ENCODE peak calls at places on chromosomes 1 and 21, in four cellular contexts. One of them, this sample, is unnamed.

GRCh38 chr1:226974544-226975258 is 34.6 kb downstream of the COQ8A start:
- DNase-seq in GM12878: no peak
- DNase-seq in K562: no peak
- DNase-seq in HL-60: no peak
- DNase-seq in this sample: no peak

GRCh38 chr1:94522304-94522703 is 19.3 kb downstream of the F3 start:
- DNase-seq in HL-60: peak; percentile 53
- DNase-seq in K562: no peak
- DNase-seq in GM12878: no peak
- DNase-seq in this sample: no peak

GRCh38 chr1:165858364-165858823 is 31.0 kb downstream of the UCK2 start:
- DNase-seq in HL-60: no peak
- DNase-seq in GM12878: no peak
- DNase-seq in K562: no peak
- DNase-seq in this sample: no peak

GRCh38 chr1:11799896-11800295 is 5.9 kb downstream of the MTHFR start:
- DNase-seq in HL-60: no peak
- DNase-seq in K562: no peak
- DNase-seq in GM12878: no peak
- DNase-seq in this sample: no peak

GRCh38 chr1:160400284-160400645 is at the start of gene VANGL2:
- DNase-seq in HL-60: no peak
- DNase-seq in K562: peak; percentile 95
- DNase-seq in GM12878: no peak
- DNase-seq in this sample: peak; percentile 72

GRCh38 chr1:42420911-42421585 is 34.8 kb downstream of the ZMYND12 start:
- DNase-seq in HL-60: no peak
- DNase-seq in GM12878: no peak
- DNase-seq in K562: no peak
- DNase-seq in this sample: no peak

GRCh38 chr1:15703562-15703961 is 19.4 kb downstream of the PLEKHM2 start:
- DNase-seq in HL-60: no peak
- DNase-seq in GM12878: no peak
- DNase-seq in K562: no peak
- DNase-seq in this sample: no peak

GRCh38 chr21:31354604-31355443 is 10.8 kb upstream of the TIAM1 start:
- DNase-seq in GM12878: peak; percentile 51
- DNase-seq in HL-60: no peak
- DNase-seq in K562: no peak
- DNase-seq in this sample: no peak

GRCh38 chr1:7171168-7171567 is 385.9 kb downstream of the CAMTA1 start:
- DNase-seq in GM12878: no peak
- DNase-seq in K562: no peak
- DNase-seq in HL-60: no peak
- DNase-seq in this sample: no peak

GRCh38 chr1:156373546-156373945 is 4.5 kb downstream of the RHBG start:
- DNase-seq in GM12878: no peak
- DNase-seq in K562: no peak
- DNase-seq in HL-60: no peak
- DNase-seq in this sample: no peak

GRCh38 chr1:234667891-234668576 is 58.1 kb upstream of the IRF2BP2 start:
- DNase-seq in GM12878: no peak
- DNase-seq in HL-60: no peak
- DNase-seq in K562: no peak
- DNase-seq in this sample: no peak

GRCh38 chr1:7558041-7558461 is 213.0 kb upstream of the VAMP3 start:
- DNase-seq in HL-60: no peak
- DNase-seq in GM12878: no peak
- DNase-seq in K562: no peak
- DNase-seq in this sample: no peak

GRCh38 chr1:7526196-7526866 is 244.8 kb upstream of the VAMP3 start:
- DNase-seq in K562: no peak
- DNase-seq in HL-60: no peak
- DNase-seq in GM12878: no peak
- DNase-seq in this sample: no peak

GRCh38 chr1:201713093-201713810 is 115.7 kb upstream of the IPO9 start:
- DNase-seq in HL-60: peak; percentile 21
- DNase-seq in GM12878: no peak
- DNase-seq in K562: no peak
- DNase-seq in this sample: no peak

GRCh38 chr1:155646307-155646706 is 36.3 kb downstream of the MSTO1 start:
- DNase-seq in HL-60: peak; percentile 74
- DNase-seq in GM12878: no peak
- DNase-seq in K562: no peak
- DNase-seq in this sample: no peak

GRCh38 chr1:6912507-6912906 is 127.3 kb downstream of the CAMTA1 start:
- DNase-seq in K562: peak; percentile 80
- DNase-seq in HL-60: no peak
- DNase-seq in GM12878: no peak
- DNase-seq in this sample: no peak

GRCh38 chr1:164768045-164768402 is 209.0 kb downstream of the PBX1 start:
- DNase-seq in GM12878: no peak
- DNase-seq in K562: no peak
- DNase-seq in HL-60: no peak
- DNase-seq in this sample: no peak

GRCh38 chr1:155175927-155176371 is 2.3 kb downstream of the TRIM46 start:
- DNase-seq in GM12878: no peak
- DNase-seq in K562: no peak
- DNase-seq in HL-60: peak; percentile 71
- DNase-seq in this sample: no peak

GRCh38 chr1:245356891-245357585 is 202.3 kb downstream of the KIF26B start:
- DNase-seq in HL-60: no peak
- DNase-seq in K562: no peak
- DNase-seq in GM12878: no peak
- DNase-seq in this sample: no peak

GRCh38 chr1:7469255-7469938 is 301.7 kb upstream of the VAMP3 start:
- DNase-seq in K562: no peak
- DNase-seq in HL-60: no peak
- DNase-seq in GM12878: no peak
- DNase-seq in this sample: no peak

GRCh38 chr1:31587720-31588423 is 11.6 kb downstream of the TINAGL1 start:
- DNase-seq in GM12878: no peak
- DNase-seq in HL-60: peak; percentile 40
- DNase-seq in K562: peak; percentile 67
- DNase-seq in this sample: peak; percentile 78

GRCh38 chr1:42736152-42736551 is 3.9 kb downstream of the CLDN19 start:
- DNase-seq in GM12878: no peak
- DNase-seq in HL-60: peak; percentile 16
- DNase-seq in K562: peak; percentile 81
- DNase-seq in this sample: no peak

GRCh38 chr1:144101397-144102050 is 129.7 kb upstream of the FAM72C start:
- DNase-seq in GM12878: no peak
- DNase-seq in HL-60: peak; percentile 1
- DNase-seq in K562: no peak
- DNase-seq in this sample: peak; percentile 2

GRCh38 chr21:35201288-35201687 is 152.2 kb upstream of the RUNX1 start:
- DNase-seq in K562: no peak
- DNase-seq in GM12878: no peak
- DNase-seq in HL-60: peak; percentile 34
- DNase-seq in this sample: no peak

GRCh38 chr1:188269956-188270355 is 1441.2 kb downstream of the PLA2G4A start:
- DNase-seq in GM12878: no peak
- DNase-seq in HL-60: no peak
- DNase-seq in K562: no peak
- DNase-seq in this sample: no peak

GRCh38 chr1:11856698-11857097 is 2.0 kb downstream of the NPPB start:
- DNase-seq in HL-60: no peak
- DNase-seq in K562: no peak
- DNase-seq in GM12878: no peak
- DNase-seq in this sample: no peak

GRCh38 chr1:155016231-155016831 is 13.7 kb downstream of the ZBTB7B start:
- DNase-seq in HL-60: no peak
- DNase-seq in K562: no peak
- DNase-seq in GM12878: no peak
- DNase-seq in this sample: no peak

GRCh38 chr1:54926955-54927354 is 40.0 kb upstream of the DHCR24 start:
- DNase-seq in K562: no peak
- DNase-seq in GM12878: no peak
- DNase-seq in HL-60: no peak
- DNase-seq in this sample: no peak

GRCh38 chr1:30761312-30762151 is 4.0 kb upstream of the LAPTM5 start:
- DNase-seq in K562: peak; percentile 54
- DNase-seq in HL-60: no peak
- DNase-seq in GM12878: no peak
- DNase-seq in this sample: no peak

GRCh38 chr1:67708606-67709005 is 23.6 kb downstream of the GADD45A start:
- DNase-seq in K562: no peak
- DNase-seq in GM12878: no peak
- DNase-seq in HL-60: no peak
- DNase-seq in this sample: no peak

GRCh38 chr1:207845109-207845508 is 65.8 kb downstream of the CD34 start:
- DNase-seq in K562: no peak
- DNase-seq in GM12878: no peak
- DNase-seq in HL-60: peak; percentile 47
- DNase-seq in this sample: no peak

DNA sequence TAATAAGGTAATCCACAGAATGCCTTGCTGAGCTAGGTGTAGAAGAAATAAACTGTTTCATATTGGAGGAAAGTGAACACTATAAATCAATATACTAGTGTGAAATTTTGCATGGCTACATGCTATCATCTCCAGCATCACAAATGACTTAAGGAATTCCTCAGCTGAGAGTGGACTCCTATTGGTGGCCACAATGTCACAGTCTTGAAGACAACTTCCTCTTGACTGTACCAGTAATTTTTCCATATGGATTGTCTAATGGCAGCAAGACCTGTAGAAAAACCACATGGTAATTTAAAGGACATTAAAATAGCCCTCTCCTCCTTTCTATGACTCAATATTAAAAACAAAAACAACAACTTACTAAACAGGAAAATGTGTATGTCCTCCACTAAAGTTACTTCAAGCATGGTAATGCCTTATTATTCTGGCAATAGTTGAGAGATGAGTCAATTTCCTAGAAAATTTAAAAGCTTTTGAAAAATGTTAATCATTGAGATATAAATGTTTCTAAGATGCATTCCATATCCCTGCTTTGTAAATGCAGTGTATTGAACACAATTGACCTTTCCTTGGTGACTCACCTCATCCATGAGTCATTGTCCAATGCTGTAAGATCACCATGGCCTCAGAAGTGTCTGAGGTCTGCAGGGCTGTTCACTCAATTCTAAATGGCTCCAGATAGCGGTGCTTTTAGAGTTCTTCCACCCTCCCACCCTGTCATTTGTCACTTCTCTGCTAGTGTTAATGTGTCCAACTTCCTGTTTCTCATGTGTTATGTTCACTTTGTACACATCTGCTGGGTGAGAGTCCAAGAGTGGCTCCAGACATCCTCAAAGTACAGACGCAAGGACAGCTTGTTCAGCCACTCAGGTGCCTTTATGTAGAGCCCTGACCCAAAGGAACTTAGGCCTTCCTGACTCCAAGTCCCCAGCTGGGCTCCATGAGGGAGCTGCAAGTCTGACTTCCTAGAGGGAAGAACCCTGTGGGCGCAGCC is 32.8 kb upstream of the DNASE2B start:
- DNase-seq in K562: peak; percentile 33
- DNase-seq in GM12878: no peak
- DNase-seq in HL-60: peak; percentile 25
- DNase-seq in this sample: no peak
- TF ChIP-seq SPI1 in K562: peak; percentile 29
- TF ChIP-seq SPI1 in GM12878: no peak
- TF ChIP-seq SPI1 in HL-60: peak; percentile 44
- TF ChIP-seq SPI1 in this sample: no peak

GRCh38 chr1:212030936-212031528 is 4.3 kb downstream of the INTS7 start:
- DNase-seq in HL-60: peak; percentile 17
- DNase-seq in K562: no peak
- DNase-seq in GM12878: no peak
- DNase-seq in this sample: no peak
- TF ChIP-seq SPI1 in HL-60: no peak
- TF ChIP-seq SPI1 in K562: no peak
- TF ChIP-seq SPI1 in GM12878: no peak
- TF ChIP-seq SPI1 in this sample: no peak

DNA sequence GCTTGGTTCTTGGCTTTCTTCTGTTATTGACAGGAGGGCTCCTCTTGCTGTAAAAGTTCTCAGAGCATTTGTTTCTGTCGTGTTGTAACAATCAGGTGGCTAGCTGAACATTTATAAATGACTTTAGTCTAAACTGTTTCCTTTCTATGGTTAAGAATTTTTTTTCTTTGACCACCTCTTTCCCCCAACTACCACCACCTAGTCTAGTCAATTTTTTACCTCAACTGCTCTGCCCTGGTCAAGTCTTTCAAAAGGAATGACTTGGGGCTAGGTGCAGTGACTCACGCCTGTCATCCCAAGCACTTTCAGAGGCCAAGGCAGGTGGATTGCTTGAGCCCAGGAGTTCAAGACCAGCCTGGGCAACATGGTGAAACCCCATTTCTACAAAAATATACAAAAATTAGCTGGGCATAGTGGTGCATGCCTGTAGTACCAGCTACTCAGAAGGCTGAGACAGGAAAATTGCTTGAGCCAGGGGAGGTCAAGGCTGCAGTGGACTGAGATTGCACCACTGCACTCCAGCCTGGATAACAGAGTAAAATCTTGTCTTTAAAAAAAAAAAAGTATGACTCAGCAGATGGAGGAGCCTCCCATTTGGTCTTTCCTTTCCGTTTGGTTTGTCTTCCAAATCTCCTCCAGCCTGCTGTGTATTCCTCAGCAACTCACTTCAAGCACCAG is 40.7 kb downstream of the MAP3K21 start:
- DNase-seq in K562: no peak
- DNase-seq in HL-60: no peak
- DNase-seq in GM12878: no peak
- DNase-seq in this sample: no peak
- TF ChIP-seq SPI1 in K562: no peak
- TF ChIP-seq SPI1 in HL-60: no peak
- TF ChIP-seq SPI1 in GM12878: no peak
- TF ChIP-seq SPI1 in this sample: no peak

GRCh38 chr1:61356995-61357394 is 274.6 kb downstream of the NFIA start:
- DNase-seq in K562: peak; percentile 20
- DNase-seq in HL-60: no peak
- DNase-seq in GM12878: no peak
- DNase-seq in this sample: no peak

GRCh38 chr1:61361971-61362370 is 279.6 kb downstream of the NFIA start:
- DNase-seq in GM12878: no peak
- DNase-seq in K562: no peak
- DNase-seq in HL-60: no peak
- DNase-seq in this sample: no peak

GRCh38 chr1:61353797-61354406 is 271.5 kb downstream of the NFIA start:
- DNase-seq in GM12878: no peak
- DNase-seq in K562: no peak
- DNase-seq in HL-60: no peak
- DNase-seq in this sample: no peak

GRCh38 chr1:61358770-61359455 is 276.6 kb downstream of the NFIA start:
- DNase-seq in HL-60: no peak
- DNase-seq in GM12878: no peak
- DNase-seq in K562: no peak
- DNase-seq in this sample: no peak

DNA sequence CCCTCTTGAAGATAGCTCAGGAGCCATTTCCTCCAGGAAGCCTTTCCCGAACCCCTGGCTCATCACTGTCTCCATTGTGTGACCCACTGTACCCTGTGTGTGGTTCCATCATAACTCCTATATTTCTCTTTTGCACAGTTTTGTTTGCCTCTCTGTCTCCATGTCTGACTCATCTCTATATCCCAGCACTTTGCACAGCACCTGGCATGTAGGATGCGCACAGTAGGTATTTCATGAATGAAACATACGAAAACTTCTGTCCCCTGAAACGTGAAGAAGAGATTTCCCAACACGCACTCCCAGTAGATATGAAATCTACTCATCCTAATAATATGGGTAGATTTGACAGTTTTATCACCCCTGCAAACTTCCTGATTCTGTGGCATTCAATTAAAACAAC is 275.2 kb downstream of the NFIA start:
- DNase-seq in K562: no peak
- DNase-seq in HL-60: no peak
- DNase-seq in GM12878: no peak
- DNase-seq in this sample: no peak
- TF ChIP-seq SPI1 in K562: no peak
- TF ChIP-seq SPI1 in HL-60: no peak
- TF ChIP-seq SPI1 in GM12878: no peak
- TF ChIP-seq SPI1 in this sample: no peak

This sample was measured in GM12891.